ENCODE peak calls at places on chromosomes 5 and 9, in six cellular contexts. Q, A, K, V, Z and E are unnamed samples.
A peak's percentile ranks its signal among the peaks of the same experiment; 100 is the strongest.

GRCh38 chr9:86854898-86855523 is 92.3 kb downstream of the GAS1 start:
- DNase-seq in Q (no peak), A (peak; percentile 96), K (peak; percentile 42), V (peak; percentile 87), Z (peak; percentile 97), E (peak; percentile 86)

GRCh38 chr5:117095803-117096332 is 521.2 kb upstream of the SEMA6A start:
- DNase-seq in Q (no peak), A (no peak), K (no peak), V (no peak), Z (peak; percentile 70), E (no peak)

GRCh38 chr5:173625686-173626500 is 9.4 kb upstream of the BOD1 start:
- DNase-seq in Q (no peak), A (no peak), K (no peak), V (no peak), Z (no peak), E (no peak)

GRCh38 chr5:6780802-6781391 is 67.7 kb downstream of the TENT4A start:
- DNase-seq in Q (no peak), A (no peak), K (no peak), V (no peak), Z (peak; percentile 51), E (no peak)

GRCh38 chr5:80186634-80187033 is 69.2 kb downstream of the SERINC5 start:
- DNase-seq in Q (no peak), A (no peak), K (no peak), V (no peak), Z (no peak), E (no peak)

GRCh38 chr5:133317558-133317957 is 265.7 kb downstream of the HSPA4 start:
- DNase-seq in Q (no peak), A (no peak), K (no peak), V (no peak), Z (peak; percentile 21), E (no peak)

GRCh38 chr5:90636948-90637347 is 78.4 kb downstream of the ADGRV1 start:
- DNase-seq in Q (no peak), A (no peak), K (no peak), V (no peak), Z (no peak), E (no peak)

GRCh38 chr9:21560281-21560745 is 78.2 kb upstream of the IFNE start:
- DNase-seq in Q (no peak), A (no peak), K (no peak), V (no peak), Z (no peak), E (no peak)

GRCh38 chr5:136033244-136033643 is 4.5 kb downstream of the TGFBI start:
- DNase-seq in Q (no peak), A (no peak), K (no peak), V (no peak), Z (no peak), E (no peak)

GRCh38 chr5:157348049-157348400 is 82.1 kb downstream of the CYFIP2 start:
- DNase-seq in Q (no peak), A (no peak), K (no peak), V (no peak), Z (no peak), E (no peak)

GRCh38 chr9:112299514-112299913 is 33.9 kb downstream of the PTBP3 start:
- DNase-seq in Q (no peak), A (peak; percentile 60), K (peak; percentile 45), V (no peak), Z (no peak), E (no peak)

GRCh38 chr9:130995399-130995941 is 13.5 kb upstream of the LAMC3 start:
- DNase-seq in Q (no peak), A (peak; percentile 56), K (peak; percentile 48), V (no peak), Z (peak; percentile 67), E (no peak)

GRCh38 chr5:5291357-5291756 is 131.1 kb upstream of the ICE1 start:
- DNase-seq in Q (no peak), A (no peak), K (no peak), V (no peak), Z (peak; percentile 68), E (no peak)

GRCh38 chr9:100375677-100376076 is 22.9 kb upstream of the TEX10 start:
- DNase-seq in Q (no peak), A (no peak), K (no peak), V (no peak), Z (no peak), E (peak; percentile 50)

GRCh38 chr5:8949908-8950307 is 596.0 kb downstream of the SEMA5A start:
- DNase-seq in Q (no peak), A (no peak), K (no peak), V (no peak), Z (no peak), E (no peak)

GRCh38 chr9:114738581-114739316 is 56.8 kb upstream of the TEX48 start:
- DNase-seq in Q (peak; percentile 78), A (peak; percentile 89), K (peak; percentile 89), V (peak; percentile 60), Z (peak; percentile 85), E (peak; percentile 65)

GRCh38 chr5:180090769-180091546 is 19.4 kb upstream of the RNF130 start:
- DNase-seq in Q (peak; percentile 72), A (peak; percentile 14), K (peak; percentile 50), V (no peak), Z (peak; percentile 93), E (peak; percentile 90)

GRCh38 chr9:128020692-128021091 is 39.9 kb upstream of the EEIG1 start:
- DNase-seq in Q (peak; percentile 61), A (no peak), K (no peak), V (no peak), Z (peak; percentile 46), E (peak; percentile 52)

GRCh38 chr5:140800816-140801493 is at the start of gene PCDHA3:
- DNase-seq in Q (no peak), A (peak; percentile 1), K (no peak), V (no peak), Z (peak; percentile 7), E (no peak)

GRCh38 chr9:136693490-136694162 is 6.4 kb upstream of the AGPAT2 start:
- DNase-seq in Q (peak; percentile 45), A (peak; percentile 24), K (no peak), V (no peak), Z (peak; percentile 51), E (no peak)

GRCh38 chr5:140261403-140262171 is 41.3 kb downstream of the PFDN1 start:
- DNase-seq in Q (no peak), A (peak; percentile 92), K (peak; percentile 93), V (no peak), Z (peak; percentile 73), E (no peak)

GRCh38 chr5:143155445-143155844 is 248.0 kb downstream of the NR3C1 start:
- DNase-seq in Q (no peak), A (no peak), K (no peak), V (no peak), Z (no peak), E (no peak)

GRCh38 chr9:134811673-134812668 is 68.6 kb upstream of the FCN2 start:
- DNase-seq in Q (no peak), A (peak; percentile 96), K (peak; percentile 91), V (peak; percentile 42), Z (peak; percentile 85), E (peak; percentile 69)

GRCh38 chr5:5135957-5136676 is 4.0 kb upstream of the ADAMTS16 start:
- DNase-seq in Q (no peak), A (peak; percentile 1), K (peak; percentile 28), V (no peak), Z (no peak), E (no peak)

GRCh38 chr9:8408575-8409190 is 609.1 kb upstream of the DMAC1 start:
- DNase-seq in Q (no peak), A (no peak), K (no peak), V (no peak), Z (no peak), E (peak; percentile 35)

GRCh38 chr5:35811108-35811741 is 45.5 kb upstream of the IL7R start:
- DNase-seq in Q (no peak), A (peak; percentile 47), K (peak; percentile 54), V (no peak), Z (no peak), E (no peak)

GRCh38 chr5:72166070-72166979 is 59.0 kb downstream of the MAP1B start:
- DNase-seq in Q (peak; percentile 54), A (peak; percentile 51), K (no peak), V (no peak), Z (peak; percentile 84), E (peak; percentile 49)

GRCh38 chr9:72726951-72727350 is 205.5 kb downstream of the TMC1 start:
- DNase-seq in Q (no peak), A (no peak), K (no peak), V (no peak), Z (peak; percentile 83), E (no peak)

GRCh38 chr5:68924490-68925145 is 169.2 kb upstream of the SLC30A5 start:
- DNase-seq in Q (no peak), A (peak; percentile 41), K (peak; percentile 27), V (no peak), Z (no peak), E (no peak)

GRCh38 chr9:134057751-134058701 is 9.8 kb downstream of the BRD3 start:
- DNase-seq in Q (peak; percentile 47), A (no peak), K (no peak), V (no peak), Z (no peak), E (no peak)

GRCh38 chr5:128896675-128897074 is 68.6 kb upstream of the SLC27A6 start:
- DNase-seq in Q (no peak), A (no peak), K (no peak), V (no peak), Z (no peak), E (no peak)

GRCh38 chr5:180670586-180671359 is 21.4 kb upstream of the FLT4 start:
- DNase-seq in Q (peak; percentile 61), A (peak; percentile 37), K (peak; percentile 19), V (peak; percentile 39), Z (peak; percentile 67), E (peak; percentile 60)

GRCh38 chr9:76369583-76369982 is 24.6 kb downstream of the RFK start:
- DNase-seq in Q (no peak), A (peak; percentile 50), K (peak; percentile 43), V (no peak), Z (peak; percentile 31), E (no peak)

GRCh38 chr5:157354825-157355224 is 88.9 kb downstream of the CYFIP2 start:
- DNase-seq in Q (peak; percentile 62), A (no peak), K (peak; percentile 15), V (no peak), Z (peak; percentile 53), E (peak; percentile 46)

GRCh38 chr9:98318834-98319478 is 63.5 kb upstream of the TBC1D2 start:
- DNase-seq in Q (no peak), A (peak; percentile 86), K (peak; percentile 30), V (no peak), Z (no peak), E (no peak)

GRCh38 chr5:78757269-78758053 is 108.9 kb upstream of the LHFPL2 start:
- DNase-seq in Q (no peak), A (peak; percentile 69), K (peak; percentile 72), V (no peak), Z (no peak), E (no peak)
- H3K9ac ChIP-seq in Q (no peak overlapping the region), A (no peak overlapping the region), K (peak overlapping the region; percentile 42), V (no peak overlapping the region), Z (no peak overlapping the region), E (no peak overlapping the region)

GRCh38 chr5:17129093-17129492 is 88.3 kb upstream of the BASP1 start:
- DNase-seq in Q (no peak), A (no peak), K (peak; percentile 94), V (no peak), Z (no peak), E (no peak)
- H3K23ac ChIP-seq in Q (no peak overlapping the region), A (peak overlapping the region; percentile 47), K (no peak overlapping the region), V (no peak overlapping the region), Z (no peak overlapping the region), E (no peak overlapping the region)

GRCh38 chr9:129839324-129840023 is 4.2 kb downstream of the USP20 start:
- DNase-seq in Q (no peak), A (no peak), K (no peak), V (no peak), Z (no peak), E (no peak)
- H3K9ac ChIP-seq in Q (no peak overlapping the region), A (no peak overlapping the region), K (peak overlapping the region; percentile 39), V (no peak overlapping the region), Z (no peak overlapping the region), E (no peak overlapping the region)

GRCh38 chr9:108269421-108269820 is 586.4 kb downstream of the ACTL7B start:
- DNase-seq in Q (no peak), A (no peak), K (no peak), V (no peak), Z (no peak), E (no peak)
- H3K23ac ChIP-seq in Q (no peak overlapping the region), A (no peak overlapping the region), K (no peak overlapping the region), V (no peak overlapping the region), Z (no peak overlapping the region), E (no peak overlapping the region)